ENCODE peak calls at places on chromosomes 4 and X, in eight cellular contexts. Q, D, X, L, J, O, Z and K are unnamed samples.

GRCh38 chrX:104270916-104271512 is 16.3 kb upstream of the ESX1 start:
- DNase-seq in X (peak), Q (peak), J (no peak), Z (no peak), D (peak), L (peak), O (no peak), K (peak)

GRCh38 chr4:23747131-23747752 is 142.6 kb downstream of the PPARGC1A start:
- DNase-seq in D (no peak), X (no peak), J (no peak), Q (no peak), L (no peak), Z (no peak), O (no peak), K (no peak)

GRCh38 chrX:133365886-133366611 is 49.2 kb downstream of the GPC4 start:
- DNase-seq in Q (no peak), J (no peak), L (peak), X (no peak), D (no peak), Z (no peak), O (no peak), K (no peak)

GRCh38 chr4:83011779-83012630 is 1.4 kb upstream of the LIN54 start:
- DNase-seq in J (no peak), D (peak), X (peak), Q (peak), Z (peak), O (no peak), L (no peak), K (peak)

GRCh38 chr4:77092832-77093800 is 17.3 kb upstream of the CCNI start:
- DNase-seq in L (peak), Z (no peak), O (no peak), X (no peak), J (no peak), Q (no peak), D (no peak), K (no peak)

GRCh38 chrX:95056901-95057300 is 1382.9 kb downstream of the FAM133A start:
- DNase-seq in X (no peak), Q (no peak), J (no peak), Z (no peak), L (no peak), O (no peak), D (no peak), K (no peak)

GRCh38 chr4:74640111-74640903 is 154.0 kb downstream of the BTC start:
- DNase-seq in J (no peak), D (no peak), X (no peak), Q (no peak), Z (no peak), L (peak), O (no peak), K (no peak)

GRCh38 chr4:90069151-90069550 is 58.0 kb upstream of the CCSER1 start:
- DNase-seq in Q (no peak), O (no peak), Z (no peak), J (no peak), L (no peak), X (no peak), D (no peak), K (no peak)